ENCODE peak calls at places on chromosome 14, in five cellular contexts. G is breast epithelium; M is thoracic aorta; U is prostate gland; E is CD4-positive, alpha-beta T cell. O is an unnamed sample.

GRCh38 chr14:90677484-90678045 is 138.7 kb downstream of the TTC7B start:
- DNase-seq in M (no peak), E (no peak), G (no peak), U (no peak), O (no peak)

GRCh38 chr14:96038558-96038919 is 623 bp upstream of the C14orf132 start:
- DNase-seq in G (no peak), U (no peak), E (peak; percentile 1), M (no peak), O (no peak)

GRCh38 chr14:101055106-101055662 is 151.7 kb upstream of the RTL1 start:
- DNase-seq in U (no peak), M (no peak), G (no peak), E (no peak), O (no peak)

GRCh38 chr14:68665116-68665515 is 127.8 kb downstream of the ZFP36L1 start:
- DNase-seq in U (no peak), E (no peak), M (no peak), G (no peak), O (no peak)

GRCh38 chr14:22289570-22289969 is 299.5 kb downstream of the DAD1 start:
- DNase-seq in U (no peak), M (no peak), E (no peak), G (no peak), O (no peak)

GRCh38 chr14:59503256-59503655 is 18.9 kb downstream of the JKAMP start:
- DNase-seq in M (no peak), E (no peak), G (no peak), U (no peak), O (no peak)

GRCh38 chr14:103315941-103316340 is 18.1 kb upstream of the EIF5 start:
- DNase-seq in E (no peak), M (no peak), U (no peak), G (no peak), O (no peak)

GRCh38 chr14:50047274-50047676 is 69.1 kb downstream of the VCPKMT start:
- DNase-seq in G (no peak), E (no peak), U (peak; percentile 48), M (no peak), O (no peak)

GRCh38 chr14:92460916-92461579 is 52.5 kb upstream of the RIN3 start:
- DNase-seq in G (no peak), M (no peak), E (no peak), U (no peak), O (no peak)

GRCh38 chr14:96104469-96105057 is 65.4 kb downstream of the C14orf132 start:
- DNase-seq in E (no peak), U (no peak), G (peak; percentile 67), M (peak; percentile 41), O (no peak)

GRCh38 chr14:63745858-63746425 is 18.1 kb upstream of the SGPP1 start:
- DNase-seq in M (no peak), U (no peak), G (no peak), E (peak; percentile 13), O (no peak)

GRCh38 chr14:85415015-85415712 is 114.8 kb upstream of the FLRT2 start:
- DNase-seq in U (peak; percentile 85), E (no peak), M (no peak), G (no peak), O (no peak)

GRCh38 chr14:67562776-67563150 is 29.7 kb downstream of the PLEKHH1 start:
- DNase-seq in U (no peak), G (no peak), E (no peak), M (no peak), O (no peak)

GRCh38 chr14:51139221-51139681 is 44.3 kb upstream of the TRIM9 start:
- DNase-seq in M (no peak), E (no peak), U (no peak), G (no peak), O (no peak)

GRCh38 chr14:86712727-86713126 is 1182.8 kb downstream of the FLRT2 start:
- DNase-seq in M (no peak), E (no peak), G (no peak), U (no peak), O (no peak)

GRCh38 chr14:55928316-55928715 is 189.9 kb upstream of the PELI2 start:
- DNase-seq in G (no peak), M (no peak), U (no peak), E (no peak), O (no peak)

GRCh38 chr14:56268039-56268438 is 149.8 kb downstream of the PELI2 start:
- DNase-seq in U (no peak), M (no peak), E (no peak), G (no peak), O (no peak)

GRCh38 chr14:27528328-27528727 is 930.5 kb upstream of the NOVA1 start:
- DNase-seq in E (no peak), U (no peak), M (no peak), G (no peak), O (no peak)

GRCh38 chr14:74882103-74882920 is 596 bp downstream of the DLST start:
- DNase-seq in U (peak; percentile 17), G (no peak), M (peak; percentile 22), E (peak; percentile 39), O (no peak)

GRCh38 chr14:55458800-55459577 is 18.6 kb upstream of the TBPL2 start:
- DNase-seq in U (no peak), G (no peak), E (no peak), M (no peak), O (no peak)

GRCh38 chr14:36424478-36425102 is 95.4 kb downstream of the NKX2-1 start:
- DNase-seq in E (no peak), G (no peak), M (no peak), U (no peak), O (no peak)

GRCh38 chr14:84208451-84208850 is 1321.5 kb upstream of the FLRT2 start:
- DNase-seq in E (no peak), U (no peak), M (no peak), G (no peak), O (no peak)

GRCh38 chr14:59455411-59455810 is 9.8 kb downstream of the GPR135 start:
- DNase-seq in G (no peak), U (no peak), M (no peak), E (no peak), O (no peak)

GRCh38 chr14:96267336-96267735 is 11.3 kb downstream of the BDKRB1 start:
- DNase-seq in M (no peak), U (peak; percentile 14), G (no peak), E (no peak), O (no peak)

GRCh38 chr14:55277972-55278740 is 6.9 kb downstream of the FBXO34 start:
- DNase-seq in E (no peak), U (no peak), M (no peak), G (no peak), O (no peak)

GRCh38 chr14:74551431-74551830 is 57.9 kb downstream of the ISCA2 start:
- DNase-seq in M (no peak), E (no peak), G (no peak), U (no peak), O (no peak)

GRCh38 chr14:35558680-35559079 is 24.7 kb downstream of the INSM2 start:
- DNase-seq in E (no peak), M (no peak), G (no peak), U (no peak), O (no peak)

GRCh38 chr14:100894416-100894815 is 9.1 kb downstream of the RTL1 start:
- DNase-seq in G (peak; percentile 9), U (no peak), E (no peak), M (no peak), O (no peak)

GRCh38 chr14:89365071-89365801 is 51.8 kb downstream of the FOXN3 start:
- DNase-seq in M (no peak), G (no peak), U (no peak), E (peak; percentile 54), O (no peak)

GRCh38 chr14:49946320-49947141 is 53.6 kb downstream of the ARF6 start:
- DNase-seq in M (no peak), U (peak; percentile 62), G (no peak), E (peak; percentile 20), O (no peak)

GRCh38 chr14:26794731-26795130 is 196.9 kb upstream of the NOVA1 start:
- DNase-seq in E (no peak), M (no peak), G (no peak), U (no peak), O (no peak)

GRCh38 chr14:58865520-58866281 is 227.9 kb downstream of the DACT1 start:
- DNase-seq in G (no peak), E (no peak), U (no peak), M (no peak), O (peak; percentile 62)

GRCh38 chr14:87449016-87449415 is 544.0 kb downstream of the GALC start:
- DNase-seq in G (no peak), M (no peak), U (no peak), E (no peak), O (no peak)

GRCh38 chr14:100862277-100862676 is 36.4 kb downstream of the MEG3 start:
- DNase-seq in G (no peak), M (no peak), U (no peak), E (no peak), O (no peak)

GRCh38 chr14:76752744-76753143 is 8.5 kb upstream of the VASH1 start:
- DNase-seq in G (no peak), M (no peak), U (no peak), E (no peak), O (peak; percentile 58)

GRCh38 chr14:45686771-45687170 is 433.8 kb upstream of the MIS18BP1 start:
- DNase-seq in G (no peak), E (no peak), U (no peak), M (no peak), O (no peak)

GRCh38 chr14:35390577-35391387 is 13.8 kb downstream of the NFKBIA start:
- DNase-seq in U (no peak), M (no peak), E (no peak), G (no peak), O (no peak)

GRCh38 chr14:84806627-84807026 is 723.3 kb upstream of the FLRT2 start:
- DNase-seq in E (no peak), M (no peak), U (no peak), G (no peak), O (no peak)

GRCh38 chr14:65164068-65164824 is 61.9 kb upstream of the MAX start:
- DNase-seq in U (peak; percentile 32), M (no peak), E (peak; percentile 21), G (no peak), O (no peak)
- TF ChIP-seq CTCF in U (peak; percentile 78), M (peak; percentile 50), E (peak; percentile 93), G (peak; percentile 62), O (peak; percentile 76)

DNA sequence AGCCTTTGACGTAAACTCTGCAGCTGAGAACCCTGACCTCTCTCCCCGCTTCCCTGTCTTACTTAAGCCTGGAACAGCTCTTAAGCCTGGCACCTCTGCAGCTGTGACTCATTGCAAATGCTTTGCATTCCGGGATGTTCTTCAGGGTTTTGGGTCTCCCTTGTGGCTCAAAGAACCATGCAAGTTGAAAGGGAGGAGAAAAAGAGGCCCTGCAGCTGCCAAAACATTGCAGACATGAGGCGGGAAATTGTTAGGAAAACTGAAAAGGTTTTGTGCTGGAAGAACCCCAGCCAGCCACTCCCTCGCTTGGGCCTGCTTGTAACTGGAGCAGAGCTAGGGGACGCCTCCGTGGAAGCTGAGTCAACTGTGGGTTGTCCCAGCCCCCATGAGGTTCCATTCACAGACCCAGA is 60.2 kb upstream of the FERMT2 start:
- DNase-seq in M (peak; percentile 7), G (no peak), E (no peak), U (no peak), O (peak; percentile 46)
- H3K27ac ChIP-seq in M (no peak overlapping the region), G (peak overlapping the region; percentile 26), E (no peak overlapping the region), U (no peak overlapping the region), O (peak overlapping the region; percentile 72)

GRCh38 chr14:104577457-104578301 is 1.9 kb upstream of the C14orf180 start:
- DNase-seq in G (no peak), M (no peak), E (no peak), U (no peak), O (no peak)
- H3K27me3 ChIP-seq in G (no peaks in the 10 kb centered on the region), M (no peaks in the 10 kb centered on the region), E (peaks cover 5% of the 10 kb centered on the region), U (no peaks in the 10 kb centered on the region), O (no peaks in the 10 kb centered on the region)

GRCh38 chr14:23910876-23911210 is 42.7 kb upstream of the DHRS4 start:
- DNase-seq in G (no peak), E (no peak), M (no peak), U (no peak), O (no peak)
- TF ChIP-seq CTCF in G (no peak), E (no peak), M (no peak), U (no peak), O (no peak)

GRCh38 chr14:61536661-61537566 is 158.4 kb upstream of the HIF1A start:
- DNase-seq in M (no peak), U (no peak), G (no peak), E (no peak), O (no peak)
- H3K27ac ChIP-seq in M (no peak overlapping the region), U (peak overlapping the region; percentile 76), G (peak overlapping the region; percentile 72), E (peak overlapping the region; percentile 9), O (no peak overlapping the region)

O was measured in dorsolateral prefrontal cortex.